ENCODE peak calls at places on chromosomes 5 and 9, in nine cellular contexts. K is tibial nerve, Z is uterus, P is HFF-Myc, S is progenitor cell of endocrine pancreas, R is fibroblast of lung, G is right lobe of liver, B is A549, M is AG04450. T is an unnamed sample.

GRCh38 chr5:78783434-78784130 is 135.0 kb upstream of the LHFPL2 start:
- DNase-seq in R (no peak), G (no peak), M (no peak), Z (no peak), K (no peak), P (no peak), S (no peak), B (no peak), T (peak)

GRCh38 chr9:128113526-128114325 is 13.8 kb downstream of the PTGES2 start:
- DNase-seq in R (no peak), P (no peak), G (peak), Z (no peak), K (no peak), M (no peak), S (no peak), B (no peak), T (no peak)

GRCh38 chr9:135128035-135128670 is 40.7 kb downstream of the OLFM1 start:
- DNase-seq in B (no peak), P (no peak), Z (no peak), R (no peak), G (no peak), M (no peak), K (no peak), S (no peak), T (no peak)

GRCh38 chr5:177966839-177967167 is 29.2 kb downstream of the PROP1 start:
- DNase-seq in K (no peak), R (no peak), P (no peak), G (no peak), Z (no peak), S (no peak), B (no peak), M (no peak), T (no peak)

GRCh38 chr5:92424785-92425426 is 1041.8 kb upstream of the ARRDC3 start:
- DNase-seq in K (no peak), Z (no peak), S (no peak), P (no peak), M (no peak), B (no peak), G (no peak), R (no peak), T (no peak)

GRCh38 chr5:154755361-154756202 is at the start of gene LARP1:
- DNase-seq in K (peak), R (no peak), P (no peak), Z (no peak), S (peak), B (no peak), G (peak), M (no peak), T (peak)

GRCh38 chr5:106121972-106122605 is 1548.6 kb downstream of the EFNA5 start:
- DNase-seq in S (no peak), B (peak), M (no peak), R (no peak), G (no peak), Z (no peak), K (no peak), P (peak), T (peak)

GRCh38 chr5:141910271-141910673 is 13.4 kb upstream of the DELE1 start:
- DNase-seq in P (no peak), M (no peak), S (no peak), R (no peak), Z (no peak), B (no peak), K (no peak), G (no peak), T (no peak)

GRCh38 chr9:109203761-109204360 is 36.8 kb upstream of the FRRS1L start:
- DNase-seq in P (no peak), K (no peak), R (no peak), S (no peak), B (no peak), G (no peak), Z (no peak), M (no peak), T (no peak)

GRCh38 chr5:56412601-56413379 is 179.7 kb upstream of the ANKRD55 start:
- DNase-seq in P (no peak), Z (no peak), B (no peak), G (peak), K (peak), S (no peak), M (no peak), R (no peak), T (peak)

GRCh38 chr5:75336625-75337336 is at the start of gene HMGCR:
- DNase-seq in K (peak), S (peak), R (peak), B (peak), G (peak), P (peak), Z (peak), M (peak), T (peak)
- TF ChIP-seq CTCF in K (no peak), S (peak), R (no peak), B (peak), G (no peak), P (no peak), Z (no peak), M (no peak), T (peak)

DNA sequence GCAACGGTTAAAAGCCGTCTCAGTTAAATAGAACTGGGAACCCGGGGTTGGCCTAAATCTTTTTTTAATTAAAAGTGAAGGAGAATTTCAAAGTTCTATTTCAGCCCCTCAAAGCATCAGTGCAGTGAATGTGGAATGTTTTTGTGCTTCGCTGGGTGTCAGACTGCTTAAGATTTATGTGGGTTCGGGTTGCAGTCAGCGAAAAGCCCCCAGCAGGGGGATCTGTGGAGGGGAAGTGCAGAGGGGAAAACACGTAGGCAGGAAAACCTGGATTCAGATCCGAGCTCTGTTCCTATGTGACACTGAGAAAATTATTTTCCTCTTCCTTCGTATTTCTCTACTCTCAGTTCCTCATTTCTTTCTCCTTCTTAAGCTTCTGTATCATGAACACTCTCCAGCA is 19.7 kb downstream of the BRINP1 start:
- DNase-seq in M (no peak), S (no peak), G (no peak), Z (no peak), B (no peak), R (no peak), K (no peak), P (no peak), T (no peak)
- TF ChIP-seq CTCF in M (no peak), S (peak), G (no peak), Z (no peak), B (no peak), R (no peak), K (no peak), P (no peak), T (no peak)

GRCh38 chr5:140169410-140169809 is 5.6 kb upstream of the CYSTM1 start:
- DNase-seq in P (no peak), M (no peak), R (no peak), K (no peak), Z (no peak), B (no peak), G (no peak), S (no peak), T (peak)
- TF ChIP-seq CTCF in P (peak), M (no peak), R (peak), K (no peak), Z (no peak), B (no peak), G (no peak), S (no peak), T (peak)

GRCh38 chr9:105858284-105858683 is 163.9 kb downstream of the TMEM38B start:
- DNase-seq in G (no peak), M (no peak), B (no peak), Z (no peak), K (no peak), P (no peak), R (no peak), S (no peak), T (no peak)
- TF ChIP-seq CTCF in G (no peak), M (no peak), B (no peak), Z (no peak), K (no peak), P (no peak), R (no peak), S (no peak), T (no peak)

DNA sequence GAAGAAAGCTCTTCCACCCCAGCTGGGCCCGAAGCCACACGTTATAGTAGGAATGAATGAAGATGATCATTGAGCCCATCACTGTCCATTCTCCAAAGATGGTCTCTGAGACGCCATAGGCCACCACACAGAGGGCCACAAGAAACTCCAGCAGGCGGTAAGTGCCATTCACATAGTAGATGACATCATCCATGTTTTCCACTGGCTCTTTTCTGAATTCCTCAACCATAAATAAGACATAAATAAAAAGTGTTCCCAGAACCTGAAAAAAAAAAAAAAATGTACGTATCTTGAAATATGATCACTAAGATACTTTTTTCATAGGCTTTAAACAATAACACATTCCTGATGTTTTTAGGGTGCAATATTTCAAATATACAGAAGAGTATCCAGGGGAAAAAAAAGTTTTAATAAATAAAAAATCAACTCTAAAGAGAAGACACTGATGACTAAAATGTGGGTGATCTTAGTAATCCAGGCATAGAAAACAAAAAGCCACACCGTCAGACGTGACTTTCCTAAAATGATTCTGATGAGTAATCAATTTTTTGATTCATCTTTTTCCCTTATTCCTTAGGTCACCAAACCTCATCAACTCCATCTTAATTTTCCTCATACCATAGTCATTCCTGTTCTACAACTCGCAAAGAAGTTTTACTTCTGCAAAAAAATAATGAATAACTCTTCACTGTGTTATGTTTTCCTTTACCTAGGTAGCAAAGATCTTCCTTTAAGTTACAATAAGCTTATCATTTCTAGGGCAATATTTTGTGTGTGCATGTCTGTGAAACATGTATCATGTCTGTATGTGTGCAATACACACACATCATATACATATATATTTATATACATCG is 47.8 kb downstream of the RNF145 start:
- DNase-seq in M (no peak), S (no peak), P (no peak), R (peak), Z (no peak), K (no peak), G (no peak), B (no peak), T (no peak)
- TF ChIP-seq CTCF in M (no peak), S (no peak), P (no peak), R (no peak), Z (no peak), K (no peak), G (no peak), B (no peak), T (no peak)

GRCh38 chr5:143683459-143683858 is 128.5 kb upstream of the HMHB1 start:
- DNase-seq in P (no peak), Z (no peak), B (no peak), R (no peak), S (no peak), K (no peak), G (no peak), M (no peak), T (no peak)

GRCh38 chr5:143682788-143683419 is 129.1 kb upstream of the HMHB1 start:
- DNase-seq in G (no peak), Z (no peak), S (no peak), M (no peak), R (no peak), B (no peak), P (peak), K (no peak), T (no peak)

GRCh38 chr5:143682221-143682620 is 129.7 kb upstream of the HMHB1 start:
- DNase-seq in Z (no peak), K (no peak), G (no peak), P (no peak), S (no peak), B (no peak), R (no peak), M (no peak), T (peak)

GRCh38 chr5:143687604-143688003 is 124.4 kb upstream of the HMHB1 start:
- DNase-seq in R (no peak), B (no peak), K (no peak), Z (no peak), S (no peak), G (no peak), M (no peak), P (no peak), T (no peak)

GRCh38 chr5:143685416-143685815 is 126.5 kb upstream of the HMHB1 start:
- DNase-seq in R (no peak), K (no peak), P (no peak), G (no peak), B (no peak), Z (no peak), S (no peak), M (no peak), T (peak)
- TF ChIP-seq CTCF in R (peak), K (no peak), P (no peak), G (peak), B (no peak), Z (no peak), S (no peak), M (peak), T (peak)

GRCh38 chr5:140118294-140118936 is 4.5 kb downstream of the PURA start:
- DNase-seq in K (no peak), G (no peak), B (no peak), P (no peak), R (no peak), S (no peak), M (no peak), Z (no peak), T (no peak)

GRCh38 chr5:140114341-140115185 is 654 bp downstream of the PURA start:
- DNase-seq in P (no peak), S (peak), B (peak), Z (peak), G (peak), M (no peak), R (peak), K (peak), T (peak)

GRCh38 chr5:140117523-140117922 is 3.6 kb downstream of the PURA start:
- DNase-seq in Z (no peak), B (no peak), G (no peak), R (no peak), S (no peak), K (no peak), M (no peak), P (no peak), T (no peak)

GRCh38 chr5:140115186-140115500 is 1.2 kb downstream of the PURA start:
- DNase-seq in G (no peak), P (no peak), K (no peak), B (no peak), S (no peak), R (no peak), Z (no peak), M (no peak), T (no peak)

DNA sequence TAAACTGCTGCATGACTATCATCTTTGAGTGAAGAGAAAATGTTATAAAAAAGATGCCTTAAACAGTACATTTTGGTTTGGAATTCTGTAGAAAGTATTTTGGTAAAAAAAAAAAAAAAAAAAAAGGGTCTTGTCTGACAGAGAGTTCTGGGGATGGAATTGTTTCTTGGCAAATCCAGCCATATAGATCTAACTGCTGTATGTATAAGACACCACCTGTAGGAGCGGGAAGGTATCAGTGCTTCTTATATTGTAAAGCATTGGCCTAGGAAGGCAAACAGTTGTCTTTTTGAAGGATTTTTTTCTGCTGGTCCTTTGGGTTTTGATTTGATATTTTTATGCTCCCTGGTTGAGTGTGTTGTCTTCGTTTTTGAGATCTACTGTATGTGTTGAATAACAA is 2.8 kb downstream of the PURA start:
- DNase-seq in B (peak), R (no peak), P (no peak), K (no peak), G (no peak), S (no peak), M (no peak), Z (no peak), T (no peak)
- TF ChIP-seq CTCF in B (no peak), R (no peak), P (no peak), K (no peak), G (no peak), S (no peak), M (no peak), Z (no peak), T (no peak)

GRCh38 chr9:68530618-68531017 is 10.1 kb downstream of the TMEM252 start:
- DNase-seq in K (no peak), P (no peak), G (peak), R (no peak), M (no peak), Z (peak), S (no peak), B (no peak), T (peak)
- TF ChIP-seq CTCF in K (no peak), P (peak), G (no peak), R (peak), M (no peak), Z (peak), S (peak), B (no peak), T (no peak)

T was measured in fibroblast of villous mesenchyme.